ENCODE peak calls at places on chromosomes 7 and 10, in nine cellular contexts. One of them, this sample, is unnamed.

GRCh38 chr10:7370511-7370910 is 40.3 kb downstream of the SFMBT2 start:
- DNase-seq in MCF 10A: no peak
- DNase-seq in PC-9: no peak
- DNase-seq in fibroblast of mammary gland: no peak
- DNase-seq in colonic mucosa: no peak
- DNase-seq in thoracic aorta: no peak
- DNase-seq in mucosa of descending colon: no peak
- DNase-seq in AG09309: no peak
- DNase-seq in neural progenitor cell: no peak
- DNase-seq in this sample: no peak

GRCh38 chr7:83547526-83547925 is 101.4 kb downstream of the SEMA3E start:
- DNase-seq in fibroblast of mammary gland: peak; percentile 23
- DNase-seq in MCF 10A: peak; percentile 14
- DNase-seq in thoracic aorta: no peak
- DNase-seq in PC-9: peak; percentile 55
- DNase-seq in mucosa of descending colon: no peak
- DNase-seq in colonic mucosa: peak; percentile 29
- DNase-seq in neural progenitor cell: no peak
- DNase-seq in AG09309: no peak
- DNase-seq in this sample: peak; percentile 65

GRCh38 chr10:36489181-36489927 is 636.0 kb upstream of the ANKRD30A start:
- DNase-seq in thoracic aorta: no peak
- DNase-seq in AG09309: no peak
- DNase-seq in MCF 10A: no peak
- DNase-seq in colonic mucosa: no peak
- DNase-seq in mucosa of descending colon: no peak
- DNase-seq in fibroblast of mammary gland: peak; percentile 43
- DNase-seq in PC-9: no peak
- DNase-seq in neural progenitor cell: no peak
- DNase-seq in this sample: no peak

GRCh38 chr10:69374242-69374641 is 42.5 kb downstream of the TACR2 start:
- DNase-seq in neural progenitor cell: no peak
- DNase-seq in colonic mucosa: no peak
- DNase-seq in fibroblast of mammary gland: no peak
- DNase-seq in PC-9: no peak
- DNase-seq in MCF 10A: no peak
- DNase-seq in mucosa of descending colon: no peak
- DNase-seq in AG09309: no peak
- DNase-seq in thoracic aorta: no peak
- DNase-seq in this sample: no peak

GRCh38 chr7:129522971-129523340 is 20.6 kb downstream of the SMKR1 start:
- DNase-seq in neural progenitor cell: no peak
- DNase-seq in colonic mucosa: no peak
- DNase-seq in fibroblast of mammary gland: no peak
- DNase-seq in MCF 10A: no peak
- DNase-seq in PC-9: no peak
- DNase-seq in AG09309: no peak
- DNase-seq in mucosa of descending colon: no peak
- DNase-seq in thoracic aorta: no peak
- DNase-seq in this sample: no peak

GRCh38 chr7:25995216-25995615 is 156.8 kb upstream of the NFE2L3 start:
- DNase-seq in PC-9: no peak
- DNase-seq in AG09309: no peak
- DNase-seq in fibroblast of mammary gland: no peak
- DNase-seq in colonic mucosa: no peak
- DNase-seq in mucosa of descending colon: no peak
- DNase-seq in MCF 10A: no peak
- DNase-seq in neural progenitor cell: no peak
- DNase-seq in thoracic aorta: no peak
- DNase-seq in this sample: peak; percentile 56

GRCh38 chr10:89301231-89301630 is 615 bp upstream of the IFIT2 start:
- DNase-seq in MCF 10A: peak; percentile 16
- DNase-seq in thoracic aorta: no peak
- DNase-seq in mucosa of descending colon: no peak
- DNase-seq in neural progenitor cell: no peak
- DNase-seq in AG09309: no peak
- DNase-seq in colonic mucosa: peak; percentile 35
- DNase-seq in fibroblast of mammary gland: peak; percentile 54
- DNase-seq in PC-9: no peak
- DNase-seq in this sample: no peak

GRCh38 chr7:66847879-66848810 is 72.9 kb upstream of the TMEM248 start:
- DNase-seq in AG09309: peak; percentile 57
- DNase-seq in thoracic aorta: no peak
- DNase-seq in mucosa of descending colon: no peak
- DNase-seq in MCF 10A: peak; percentile 78
- DNase-seq in fibroblast of mammary gland: peak; percentile 74
- DNase-seq in neural progenitor cell: peak; percentile 12
- DNase-seq in colonic mucosa: no peak
- DNase-seq in PC-9: peak; percentile 21
- DNase-seq in this sample: no peak

GRCh38 chr10:80413152-80413996 is 5.0 kb downstream of the PRXL2A start:
- DNase-seq in colonic mucosa: no peak
- DNase-seq in fibroblast of mammary gland: peak; percentile 62
- DNase-seq in thoracic aorta: no peak
- DNase-seq in AG09309: no peak
- DNase-seq in neural progenitor cell: no peak
- DNase-seq in mucosa of descending colon: no peak
- DNase-seq in PC-9: peak; percentile 16
- DNase-seq in MCF 10A: peak; percentile 96
- DNase-seq in this sample: no peak

GRCh38 chr10:49689882-49690510 is 10.5 kb downstream of the C10orf53 start:
- DNase-seq in PC-9: no peak
- DNase-seq in mucosa of descending colon: no peak
- DNase-seq in fibroblast of mammary gland: no peak
- DNase-seq in colonic mucosa: no peak
- DNase-seq in thoracic aorta: no peak
- DNase-seq in MCF 10A: no peak
- DNase-seq in AG09309: no peak
- DNase-seq in neural progenitor cell: peak; percentile 42
- DNase-seq in this sample: no peak

GRCh38 chr10:70753841-70754621 is 31.1 kb downstream of the TBATA start:
- DNase-seq in thoracic aorta: no peak
- DNase-seq in fibroblast of mammary gland: peak; percentile 4
- DNase-seq in colonic mucosa: no peak
- DNase-seq in MCF 10A: no peak
- DNase-seq in AG09309: no peak
- DNase-seq in neural progenitor cell: no peak
- DNase-seq in PC-9: no peak
- DNase-seq in mucosa of descending colon: peak; percentile 19
- DNase-seq in this sample: no peak

GRCh38 chr7:40372031-40372430 is 237.2 kb downstream of the SUGCT start:
- DNase-seq in mucosa of descending colon: no peak
- DNase-seq in colonic mucosa: no peak
- DNase-seq in neural progenitor cell: no peak
- DNase-seq in PC-9: no peak
- DNase-seq in MCF 10A: no peak
- DNase-seq in AG09309: no peak
- DNase-seq in fibroblast of mammary gland: peak; percentile 50
- DNase-seq in thoracic aorta: no peak
- DNase-seq in this sample: no peak

DNA sequence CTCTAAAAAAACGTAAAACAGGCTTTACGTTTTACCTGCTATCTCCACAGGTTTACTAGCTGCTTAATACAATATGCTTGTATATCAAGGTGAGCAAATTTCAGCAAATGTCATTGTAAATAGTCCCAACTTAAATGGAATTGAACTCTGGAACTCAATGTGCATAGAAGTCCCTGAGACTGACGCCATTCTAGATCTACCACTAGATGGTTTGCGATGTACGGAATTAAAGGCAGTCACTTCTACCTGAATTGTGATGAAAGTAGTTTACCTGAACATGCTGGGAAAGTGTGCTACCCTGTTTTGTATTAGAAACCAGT is 837 bp upstream of the SNX13 start:
- DNase-seq in AG09309: no peak
- DNase-seq in mucosa of descending colon: no peak
- DNase-seq in MCF 10A: peak; percentile 26
- DNase-seq in neural progenitor cell: no peak
- DNase-seq in fibroblast of mammary gland: peak; percentile 16
- DNase-seq in PC-9: no peak
- DNase-seq in thoracic aorta: no peak
- DNase-seq in colonic mucosa: no peak
- DNase-seq in this sample: no peak
- TF ChIP-seq CTCF in AG09309: no peak
- TF ChIP-seq CTCF in mucosa of descending colon: no peak
- TF ChIP-seq CTCF in MCF 10A: no peak
- TF ChIP-seq CTCF in neural progenitor cell: no peak
- TF ChIP-seq CTCF in fibroblast of mammary gland: peak; percentile 13
- TF ChIP-seq CTCF in PC-9: no peak
- TF ChIP-seq CTCF in thoracic aorta: no peak
- TF ChIP-seq CTCF in colonic mucosa: no peak
- TF ChIP-seq CTCF in this sample: no peak

GRCh38 chr7:1844336-1844955 is 174.4 kb downstream of the ELFN1 start:
- DNase-seq in MCF 10A: no peak
- DNase-seq in colonic mucosa: no peak
- DNase-seq in thoracic aorta: no peak
- DNase-seq in PC-9: no peak
- DNase-seq in fibroblast of mammary gland: no peak
- DNase-seq in neural progenitor cell: no peak
- DNase-seq in AG09309: no peak
- DNase-seq in mucosa of descending colon: peak; percentile 13
- DNase-seq in this sample: peak; percentile 2
- TF ChIP-seq CTCF in MCF 10A: no peak
- TF ChIP-seq CTCF in colonic mucosa: no peak
- TF ChIP-seq CTCF in thoracic aorta: no peak
- TF ChIP-seq CTCF in PC-9: no peak
- TF ChIP-seq CTCF in fibroblast of mammary gland: no peak
- TF ChIP-seq CTCF in neural progenitor cell: no peak
- TF ChIP-seq CTCF in AG09309: no peak
- TF ChIP-seq CTCF in mucosa of descending colon: no peak
- TF ChIP-seq CTCF in this sample: no peak

DNA sequence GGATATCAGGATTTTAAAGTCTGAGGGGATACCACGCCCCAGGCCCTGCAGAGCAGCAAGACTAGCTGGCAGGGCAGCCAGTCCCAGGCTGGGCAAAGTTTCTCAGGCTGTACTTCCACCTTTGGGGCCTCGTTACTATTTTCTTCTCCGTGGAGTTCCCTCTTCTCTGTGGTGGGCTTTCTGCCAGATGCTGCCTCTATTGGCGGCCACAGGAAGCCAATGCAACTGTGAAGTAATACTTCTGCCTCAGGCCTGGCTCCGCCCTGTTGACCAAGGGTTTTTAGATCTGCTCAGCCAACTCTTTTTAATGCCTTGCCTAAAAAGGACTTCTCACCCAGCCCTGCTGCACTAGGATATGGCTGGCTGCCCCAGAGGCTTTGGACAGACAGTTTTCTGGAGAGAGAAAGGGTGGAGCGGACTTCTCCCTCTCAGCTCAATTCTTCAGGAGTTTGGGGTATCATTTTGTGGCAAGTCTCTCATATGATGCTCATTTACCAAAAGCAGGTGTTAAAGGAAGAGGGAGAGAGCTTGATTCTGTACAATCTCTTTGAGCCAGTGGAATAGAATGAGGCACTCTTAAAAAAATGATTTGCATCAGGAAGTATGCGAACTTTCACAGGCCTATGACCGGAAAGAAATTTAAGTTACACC is 67.4 kb downstream of the HHEX start:
- DNase-seq in fibroblast of mammary gland: peak; percentile 54
- DNase-seq in neural progenitor cell: peak; percentile 59
- DNase-seq in MCF 10A: peak; percentile 89
- DNase-seq in PC-9: peak; percentile 32
- DNase-seq in AG09309: peak; percentile 65
- DNase-seq in colonic mucosa: peak; percentile 72
- DNase-seq in mucosa of descending colon: peak; percentile 64
- DNase-seq in thoracic aorta: peak; percentile 82
- DNase-seq in this sample: peak; percentile 57
- TF ChIP-seq CTCF in fibroblast of mammary gland: no peak
- TF ChIP-seq CTCF in neural progenitor cell: peak; percentile 35
- TF ChIP-seq CTCF in MCF 10A: peak; percentile 8
- TF ChIP-seq CTCF in PC-9: no peak
- TF ChIP-seq CTCF in AG09309: peak; percentile 22
- TF ChIP-seq CTCF in colonic mucosa: no peak
- TF ChIP-seq CTCF in mucosa of descending colon: no peak
- TF ChIP-seq CTCF in thoracic aorta: peak; percentile 22
- TF ChIP-seq CTCF in this sample: no peak

DNA sequence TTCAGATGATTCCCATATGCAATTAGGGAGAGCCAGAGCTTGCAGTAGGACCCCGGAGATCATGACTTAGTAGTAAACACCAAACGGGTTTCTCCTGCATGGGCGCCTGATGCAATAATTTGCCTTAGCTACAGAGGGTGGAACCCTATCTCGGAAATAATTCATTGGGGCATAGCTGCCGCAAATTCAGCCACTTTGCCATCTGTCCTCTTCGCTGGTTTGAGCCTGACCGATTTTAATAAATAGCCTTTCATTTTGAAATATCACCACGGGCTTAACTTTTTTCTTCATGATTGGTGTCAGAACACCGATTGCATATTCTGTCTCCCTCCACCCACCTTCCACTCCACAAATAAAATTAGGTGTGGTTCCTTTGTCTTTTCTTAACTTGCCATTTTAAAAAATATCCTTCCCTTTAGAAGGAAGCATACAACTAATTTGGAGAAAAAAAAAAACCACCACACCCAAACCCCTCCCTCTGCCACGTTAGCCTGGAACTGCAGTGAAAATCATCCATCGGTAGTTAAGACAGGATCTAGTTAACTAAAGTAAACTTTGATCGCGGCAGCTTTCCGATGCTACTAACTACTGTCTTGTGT is 1.5 kb downstream of the GARS1 start:
- DNase-seq in PC-9: peak; percentile 26
- DNase-seq in neural progenitor cell: peak; percentile 15
- DNase-seq in thoracic aorta: no peak
- DNase-seq in fibroblast of mammary gland: peak; percentile 56
- DNase-seq in MCF 10A: peak; percentile 60
- DNase-seq in mucosa of descending colon: no peak
- DNase-seq in AG09309: no peak
- DNase-seq in colonic mucosa: peak; percentile 51
- DNase-seq in this sample: peak; percentile 29
- TF ChIP-seq CTCF in PC-9: peak; percentile 45
- TF ChIP-seq CTCF in neural progenitor cell: no peak
- TF ChIP-seq CTCF in thoracic aorta: no peak
- TF ChIP-seq CTCF in fibroblast of mammary gland: no peak
- TF ChIP-seq CTCF in MCF 10A: no peak
- TF ChIP-seq CTCF in mucosa of descending colon: no peak
- TF ChIP-seq CTCF in AG09309: no peak
- TF ChIP-seq CTCF in colonic mucosa: no peak
- TF ChIP-seq CTCF in this sample: no peak

DNA sequence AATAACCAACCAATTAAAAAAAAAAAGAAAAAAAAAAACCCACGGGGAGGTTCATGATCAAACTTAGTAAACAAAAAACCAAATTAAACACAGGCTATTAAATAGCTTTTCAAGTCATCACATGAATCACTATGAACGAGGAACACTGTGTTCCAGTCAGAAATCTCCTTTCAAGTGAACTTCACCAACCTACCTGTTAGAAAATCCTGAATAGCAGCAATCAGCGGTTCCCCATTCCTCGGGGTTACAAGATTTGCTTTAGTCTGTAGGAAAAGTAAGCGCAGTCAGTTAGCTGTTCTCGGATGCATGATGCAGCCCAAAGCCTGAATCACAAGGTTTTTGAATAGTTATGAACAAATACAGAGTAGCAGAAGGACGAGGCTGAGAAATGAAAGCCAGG is 19.0 kb downstream of the POLR3A start:
- DNase-seq in thoracic aorta: no peak
- DNase-seq in mucosa of descending colon: no peak
- DNase-seq in AG09309: no peak
- DNase-seq in colonic mucosa: no peak
- DNase-seq in neural progenitor cell: no peak
- DNase-seq in fibroblast of mammary gland: no peak
- DNase-seq in PC-9: no peak
- DNase-seq in MCF 10A: no peak
- DNase-seq in this sample: no peak
- TF ChIP-seq CTCF in thoracic aorta: no peak
- TF ChIP-seq CTCF in mucosa of descending colon: no peak
- TF ChIP-seq CTCF in AG09309: no peak
- TF ChIP-seq CTCF in colonic mucosa: no peak
- TF ChIP-seq CTCF in neural progenitor cell: no peak
- TF ChIP-seq CTCF in fibroblast of mammary gland: no peak
- TF ChIP-seq CTCF in PC-9: no peak
- TF ChIP-seq CTCF in MCF 10A: no peak
- TF ChIP-seq CTCF in this sample: no peak